ENCODE peak calls at places on chromosome 9, in seven cellular contexts. K is A673, Q is suprapubic skin, Z is IMR-90, V is H1, P is psoas muscle, F is NB4. L is an unnamed sample.

GRCh38 chr9:108545446-108545845 is 310.3 kb downstream of the ACTL7B start:
- DNase-seq in K (no peak), Z (no peak), P (no peak), Q (no peak), F (no peak), V (no peak), L (no peak)

GRCh38 chr9:14313951-14314423 is at the start of gene NFIB:
- DNase-seq in K (no peak), Q (no peak), Z (peak), P (peak), V (peak), F (no peak), L (no peak)

GRCh38 chr9:113583511-113584470 is 120.3 kb downstream of the RGS3 start:
- DNase-seq in Q (no peak), K (no peak), P (peak), F (no peak), V (no peak), Z (no peak), L (no peak)

GRCh38 chr9:81456431-81456970 is 232.8 kb downstream of the TLE1 start:
- DNase-seq in Z (peak), Q (no peak), P (no peak), V (no peak), K (no peak), F (no peak), L (peak)

GRCh38 chr9:73011346-73011745 is 58.5 kb upstream of the ALDH1A1 start:
- DNase-seq in K (no peak), F (no peak), V (no peak), Z (peak), Q (no peak), P (no peak), L (peak)

GRCh38 chr9:91428431-91428830 is 4.8 kb upstream of the NFIL3 start:
- DNase-seq in K (no peak), V (no peak), P (no peak), Z (no peak), F (peak), Q (no peak), L (no peak)

GRCh38 chr9:124632077-124632621 is 125.0 kb upstream of the NR5A1 start:
- DNase-seq in V (no peak), F (no peak), P (no peak), K (peak), Z (peak), Q (no peak), L (peak)

GRCh38 chr9:93649610-93650261 is 73.4 kb downstream of the PHF2 start:
- DNase-seq in P (no peak), Q (no peak), K (no peak), V (no peak), F (no peak), Z (peak), L (no peak)

DNA sequence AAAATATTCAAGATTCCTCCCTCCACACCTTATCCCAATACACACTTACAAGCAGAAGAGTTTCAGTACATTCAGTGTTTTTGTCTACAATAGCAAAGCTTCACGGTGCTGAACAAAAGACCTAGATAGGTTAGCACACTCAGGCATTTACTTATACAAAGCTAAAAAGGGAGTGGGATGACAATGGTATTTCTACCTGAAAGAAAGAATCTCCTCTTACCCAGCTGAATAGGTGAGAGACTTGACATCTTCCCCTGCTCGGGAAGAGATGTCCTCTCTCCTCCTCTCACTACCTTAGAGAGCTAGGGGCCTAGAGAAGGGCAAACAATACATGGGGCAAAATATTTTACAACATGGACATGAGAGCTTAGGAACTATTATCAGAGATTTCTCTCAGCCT is 38.5 kb upstream of the RNF38 start:
- DNase-seq in F (no peak), Q (no peak), V (no peak), K (no peak), Z (no peak), P (no peak), L (no peak)
- TF ChIP-seq CTCF in F (no peak), Q (no peak), V (no peak), K (no peak), Z (no peak), P (no peak), L (no peak)

GRCh38 chr9:75699625-75700251 is 190.7 kb upstream of the PCSK5 start:
- DNase-seq in K (no peak), V (no peak), Q (no peak), F (no peak), P (no peak), Z (no peak), L (no peak)

GRCh38 chr9:75699017-75699416 is 191.5 kb upstream of the PCSK5 start:
- DNase-seq in P (no peak), Q (no peak), F (no peak), K (no peak), V (no peak), Z (no peak), L (no peak)

DNA sequence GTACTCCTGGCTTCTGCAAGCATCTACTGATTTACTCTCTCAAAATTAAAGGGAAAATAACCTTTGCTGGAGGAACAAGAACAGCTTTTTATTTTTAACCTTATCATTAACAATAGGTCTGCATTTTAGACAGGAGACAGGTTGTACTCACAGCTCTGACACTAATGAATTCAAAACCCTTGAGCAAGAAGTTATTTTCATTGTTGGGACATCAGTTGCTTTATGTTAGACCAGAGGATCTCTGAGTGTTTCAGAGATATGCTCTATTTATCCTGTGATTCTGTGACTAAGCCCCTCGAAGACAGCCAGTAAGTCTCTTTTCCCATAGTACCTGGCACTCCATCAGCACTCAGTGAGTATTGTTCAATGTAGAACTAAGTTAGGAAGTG is 190.2 kb upstream of the PCSK5 start:
- DNase-seq in V (no peak), K (no peak), F (no peak), P (no peak), Z (no peak), Q (no peak), L (no peak)
- TF ChIP-seq CTCF in V (no peak), K (no peak), F (no peak), P (no peak), Z (no peak), Q (no peak), L (no peak)

GRCh38 chr9:95907794-95908193 is 32.3 kb downstream of the ERCC6L2 start:
- DNase-seq in Q (no peak), K (peak), P (no peak), V (no peak), Z (no peak), F (peak), L (no peak)
- TF ChIP-seq CTCF in Q (no peak), K (peak), P (no peak), V (no peak), Z (peak), F (peak), L (no peak)

DNA sequence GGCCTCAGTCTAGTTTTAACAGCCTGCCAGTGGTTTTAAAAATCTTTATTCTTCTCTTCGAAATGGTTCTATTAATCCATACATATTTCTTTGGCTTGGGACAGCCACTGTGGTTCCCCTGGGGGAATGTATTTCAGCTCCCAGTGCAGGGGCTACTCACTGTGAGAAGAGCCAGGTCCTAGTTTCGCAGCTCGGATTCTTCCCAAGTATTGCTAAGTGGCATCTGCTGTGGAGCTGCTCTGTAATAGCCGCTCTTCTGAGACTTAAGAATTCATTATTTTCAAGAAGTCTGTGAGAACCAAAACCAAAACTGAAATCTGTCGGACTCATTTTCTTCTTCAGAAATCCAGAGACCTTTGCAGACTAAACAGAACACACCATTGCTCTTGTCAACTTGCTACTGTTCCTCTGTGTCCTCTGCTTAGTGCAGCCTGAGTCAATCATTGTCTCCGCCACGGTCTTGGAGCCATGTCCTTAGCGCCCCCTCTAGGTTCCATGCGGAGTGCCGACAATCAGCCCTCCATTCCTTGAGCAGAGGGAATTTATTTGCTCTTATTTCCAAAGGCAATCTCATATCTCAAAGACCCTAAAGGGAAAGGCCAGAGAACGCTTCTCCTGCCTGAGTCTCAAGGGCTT is 478.2 kb downstream of the SPATA31D1 start:
- DNase-seq in Q (no peak), Z (peak), K (peak), F (peak), P (no peak), V (peak), L (no peak)
- TF ChIP-seq CTCF in Q (no peak), Z (peak), K (peak), F (peak), P (peak), V (peak), L (peak)

GRCh38 chr9:79490657-79491250 is 81.0 kb upstream of the TLE4 start:
- DNase-seq in K (no peak), P (no peak), Z (no peak), F (no peak), Q (no peak), V (no peak), L (no peak)

GRCh38 chr9:79489241-79490000 is 82.3 kb upstream of the TLE4 start:
- DNase-seq in P (no peak), Z (peak), V (no peak), Q (no peak), K (no peak), F (peak), L (peak)

GRCh38 chr9:79492092-79492995 is 79.4 kb upstream of the TLE4 start:
- DNase-seq in P (no peak), Z (peak), Q (no peak), F (no peak), K (no peak), V (no peak), L (no peak)
- TF ChIP-seq CTCF in P (no peak), Z (no peak), Q (no peak), F (no peak), K (no peak), V (no peak), L (no peak)

DNA sequence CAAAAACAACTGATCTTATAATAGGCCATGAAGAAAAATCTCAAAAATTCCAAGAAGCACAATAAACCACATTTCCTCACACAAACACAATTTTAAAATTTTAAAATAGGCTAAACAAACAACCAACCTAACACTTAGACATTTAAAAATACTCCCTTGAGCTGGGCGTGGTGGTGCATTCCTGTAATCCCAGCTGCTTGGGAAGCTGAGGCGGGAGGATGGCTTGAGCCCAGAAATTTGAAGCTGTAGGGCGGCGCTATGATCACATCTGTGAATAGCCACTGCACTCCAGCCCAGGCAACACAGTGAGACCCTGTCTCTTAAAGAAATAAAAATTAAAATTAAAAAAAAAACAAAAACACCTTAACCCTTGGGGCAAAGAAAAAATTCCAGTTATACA is 36.9 kb upstream of the TESK1 start:
- DNase-seq in Z (no peak), P (peak), K (no peak), F (no peak), Q (no peak), V (no peak), L (no peak)
- TF ChIP-seq CTCF in Z (no peak), P (no peak), K (no peak), F (peak), Q (no peak), V (no peak), L (no peak)

GRCh38 chr9:105191508-105192118 is 52.8 kb upstream of the SLC44A1 start:
- DNase-seq in F (peak), P (no peak), Z (no peak), Q (no peak), K (no peak), V (no peak), L (no peak)

GRCh38 chr9:105187781-105188180 is 56.7 kb upstream of the SLC44A1 start:
- DNase-seq in Q (no peak), P (no peak), F (peak), Z (peak), V (no peak), K (no peak), L (peak)

GRCh38 chr9:105194234-105194633 is 50.2 kb upstream of the SLC44A1 start:
- DNase-seq in K (no peak), P (no peak), F (peak), Z (no peak), Q (no peak), V (no peak), L (no peak)

GRCh38 chr9:105193560-105193959 is 50.9 kb upstream of the SLC44A1 start:
- DNase-seq in V (no peak), K (no peak), Q (no peak), Z (no peak), P (no peak), F (peak), L (no peak)

DNA sequence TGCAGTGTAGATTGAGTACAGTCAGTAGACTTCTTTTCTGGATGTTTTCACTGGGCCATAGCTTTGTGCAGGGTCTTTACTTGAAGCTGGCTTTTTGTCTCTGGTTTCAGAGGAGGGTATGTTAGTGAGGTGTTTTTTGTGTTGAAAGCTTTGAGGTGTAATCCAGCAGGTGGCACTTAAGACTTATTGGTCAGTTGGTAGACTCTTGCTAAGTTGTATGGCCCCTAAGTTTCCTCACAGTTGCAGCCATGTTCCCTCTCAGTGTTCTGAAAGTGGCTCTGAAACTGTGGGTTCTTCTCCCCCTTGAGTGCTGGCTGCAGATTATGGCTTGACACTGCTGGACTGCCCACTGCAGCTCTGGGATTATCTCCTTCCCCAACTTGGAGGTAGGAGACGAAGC is 55.7 kb upstream of the SLC44A1 start:
- DNase-seq in P (no peak), Q (no peak), K (no peak), F (peak), V (no peak), Z (no peak), L (no peak)
- TF ChIP-seq CTCF in P (peak), Q (no peak), K (no peak), F (no peak), V (no peak), Z (no peak), L (no peak)